ENCODE peak calls at places on chromosomes 3 and 15, in seven cellular contexts. O is GM12878, T is tibial artery, F is cardiac fibroblast, E is breast epithelium, L is body of pancreas, B is GM23338. G is an unnamed sample.

GRCh38 chr15:29962404-29962803 is 120.4 kb upstream of the GOLGA8J start:
- DNase-seq in O (no peak), T (no peak), F (no peak), E (no peak), L (no peak), B (peak), G (no peak)

GRCh38 chr15:87201986-87202385 is 1054.6 kb downstream of the NTRK3 start:
- DNase-seq in O (no peak), T (no peak), F (no peak), E (no peak), L (no peak), B (no peak), G (no peak)

GRCh38 chr15:42832577-42832976 is 88.0 kb downstream of the TTBK2 start:
- DNase-seq in O (no peak), T (no peak), F (peak), E (no peak), L (no peak), B (no peak), G (peak)

GRCh38 chr3:102125994-102126368 is 276.7 kb downstream of the NFKBIZ start:
- DNase-seq in O (no peak), T (no peak), F (no peak), E (no peak), L (no peak), B (no peak), G (no peak)

GRCh38 chr3:23748398-23749110 is 57.2 kb upstream of the UBE2E1 start:
- DNase-seq in O (no peak), T (no peak), F (peak), E (no peak), L (no peak), B (no peak), G (peak)

GRCh38 chr3:87901141-87901540 is 157.7 kb downstream of the CGGBP1 start:
- DNase-seq in O (no peak), T (no peak), F (no peak), E (no peak), L (no peak), B (no peak), G (no peak)

GRCh38 chr3:101266566-101266965 is 53.8 kb downstream of the IMPG2 start:
- DNase-seq in O (no peak), T (no peak), F (no peak), E (no peak), L (no peak), B (no peak), G (no peak)

GRCh38 chr3:131360191-131360590 is 21.4 kb upstream of the NUDT16 start:
- DNase-seq in O (no peak), T (no peak), F (no peak), E (no peak), L (no peak), B (no peak), G (no peak)

GRCh38 chr3:13263770-13264467 is 156.2 kb downstream of the NUP210 start:
- DNase-seq in O (no peak), T (no peak), F (no peak), E (no peak), L (no peak), B (no peak), G (no peak)

GRCh38 chr15:46450810-46451182 is 816.0 kb downstream of the SQOR start:
- DNase-seq in O (no peak), T (no peak), F (no peak), E (no peak), L (no peak), B (no peak), G (no peak)

GRCh38 chr3:197424674-197425484 is 126.5 kb upstream of the DLG1 start:
- DNase-seq in O (no peak), T (no peak), F (no peak), E (no peak), L (no peak), B (no peak), G (no peak)

GRCh38 chr15:101107101-101107500 is 144.7 kb downstream of the CHSY1 start:
- DNase-seq in O (no peak), T (no peak), F (no peak), E (no peak), L (no peak), B (no peak), G (no peak)

GRCh38 chr3:36700537-36701248 is 63.7 kb downstream of the DCLK3 start:
- DNase-seq in O (no peak), T (no peak), F (peak), E (no peak), L (peak), B (peak), G (peak)

GRCh38 chr3:143314291-143315093 is 194.9 kb downstream of the CHST2 start:
- DNase-seq in O (no peak), T (no peak), F (no peak), E (no peak), L (no peak), B (no peak), G (peak)

GRCh38 chr3:27591811-27592210 is 107.6 kb upstream of the SLC4A7 start:
- DNase-seq in O (no peak), T (no peak), F (peak), E (no peak), L (no peak), B (no peak), G (no peak)

GRCh38 chr15:62071711-62072308 is 5.0 kb downstream of the C2CD4A start:
- DNase-seq in O (no peak), T (no peak), F (peak), E (no peak), L (no peak), B (peak), G (peak)

GRCh38 chr3:113051827-113052226 is 61.0 kb downstream of the GTPBP8 start:
- DNase-seq in O (no peak), T (no peak), F (no peak), E (no peak), L (peak), B (peak), G (peak)

GRCh38 chr15:22880068-22880980 is 41.9 kb downstream of the NIPA2 start:
- DNase-seq in O (no peak), T (no peak), F (no peak), E (no peak), L (peak), B (no peak), G (no peak)

GRCh38 chr3:10284496-10284895 is 8.3 kb downstream of the GHRL start:
- DNase-seq in O (peak), T (no peak), F (no peak), E (no peak), L (no peak), B (no peak), G (no peak)

GRCh38 chr3:113536627-113537101 is 4.3 kb downstream of the SIDT1 start:
- DNase-seq in O (no peak), T (no peak), F (peak), E (no peak), L (no peak), B (no peak), G (no peak)

DNA sequence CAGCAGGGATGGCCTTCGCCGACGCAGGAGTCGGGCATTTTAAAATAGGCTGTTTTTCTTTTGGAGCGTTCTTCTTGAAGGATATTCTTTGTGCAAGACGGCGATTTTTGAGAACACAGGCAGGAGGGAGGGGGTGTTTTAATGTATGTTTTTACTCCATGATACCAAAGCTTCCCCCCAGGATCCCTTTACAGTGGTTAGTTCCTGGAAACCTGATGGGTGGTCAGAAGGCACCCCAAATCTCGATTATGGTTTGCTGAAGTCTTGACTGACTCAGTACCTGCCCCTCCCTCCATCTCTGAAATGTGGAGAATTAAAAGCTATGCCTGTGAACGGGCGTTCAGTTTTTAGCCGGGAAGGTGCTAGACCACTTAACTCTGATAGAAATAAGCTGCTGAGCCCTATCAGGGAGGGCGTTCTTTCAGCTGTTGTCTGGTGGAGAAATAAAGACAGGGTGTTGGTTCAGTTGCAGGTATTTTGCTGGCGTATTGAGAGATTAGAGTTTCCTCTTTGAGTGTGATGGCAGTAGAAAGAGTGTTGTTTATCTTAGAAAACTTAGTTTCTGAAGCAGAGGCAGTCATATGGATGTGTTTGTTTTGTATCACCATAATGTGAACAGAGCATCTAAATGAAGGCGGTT is 3.4 kb downstream of the IGF1R start:
- DNase-seq in O (no peak), T (no peak), F (peak), E (no peak), L (no peak), B (no peak), G (no peak)
- H3K4me3 ChIP-seq in O (peak), T (peak), F (peak), E (peak), L (peak), B (peak), G (peak)

GRCh38 chr15:90301901-90302300 is 36.4 kb downstream of the NGRN start:
- DNase-seq in O (no peak), T (peak), F (no peak), E (no peak), L (peak), B (no peak), G (no peak)

GRCh38 chr15:90300541-90300940 is 35.1 kb downstream of the NGRN start:
- DNase-seq in O (no peak), T (no peak), F (no peak), E (no peak), L (no peak), B (no peak), G (no peak)

GRCh38 chr15:90305932-90306331 is 40.5 kb downstream of the NGRN start:
- DNase-seq in O (no peak), T (no peak), F (no peak), E (no peak), L (no peak), B (no peak), G (peak)

GRCh38 chr15:90296996-90297395 is 31.5 kb downstream of the NGRN start:
- DNase-seq in O (no peak), T (no peak), F (no peak), E (no peak), L (no peak), B (no peak), G (no peak)

GRCh38 chr15:90300988-90301715 is 35.7 kb downstream of the NGRN start:
- DNase-seq in O (no peak), T (peak), F (peak), E (no peak), L (peak), B (peak), G (peak)
- H3K4me3 ChIP-seq in O (no peak), T (no peak), F (no peak), E (no peak), L (no peak), B (no peak), G (no peak)

GRCh38 chr15:90103669-90104329 is 1.5 kb upstream of the IDH2 start:
- DNase-seq in O (no peak), T (peak), F (no peak), E (no peak), L (peak), B (no peak), G (no peak)
- H3K4me3 ChIP-seq in O (no peak), T (no peak), F (no peak), E (no peak), L (no peak), B (no peak), G (no peak)

DNA sequence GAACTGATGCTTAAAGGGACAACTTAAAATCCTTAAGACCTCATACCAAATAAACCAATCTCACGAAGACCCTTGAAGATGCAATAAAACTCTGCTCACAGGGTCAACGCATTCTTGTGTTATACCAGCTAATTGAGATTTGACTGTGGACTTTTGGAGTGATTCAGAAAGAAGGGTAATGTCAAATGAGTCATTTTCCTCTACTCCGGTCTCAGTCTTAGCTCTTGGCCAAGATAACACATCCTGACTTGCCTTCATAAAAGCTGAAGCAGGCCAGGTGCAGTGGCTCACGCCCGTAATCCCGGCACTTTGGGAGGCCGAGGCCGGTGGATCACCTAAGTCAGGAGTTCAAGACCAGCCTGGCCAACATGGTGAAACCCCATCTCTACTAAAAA is 3.8 kb downstream of the PKM start:
- DNase-seq in O (peak), T (peak), F (peak), E (no peak), L (no peak), B (no peak), G (peak)
- H3K4me3 ChIP-seq in O (peak), T (peak), F (peak), E (no peak), L (no peak), B (peak), G (peak)

G was measured in AG10803.